ENCODE peak calls at places on chromosomes 7 and 10, in five cellular contexts. One of them, this sample, is unnamed.

GRCh38 chr10:51047857-51048256 is 26.4 kb upstream of the PRKG1 start:
- DNase-seq in body of pancreas: no peak
- DNase-seq in stomach: no peak
- DNase-seq in tibial nerve: no peak
- DNase-seq in A549: no peak
- DNase-seq in this sample: no peak

GRCh38 chr7:28350610-28351009 is 61.7 kb upstream of the CREB5 start:
- DNase-seq in body of pancreas: no peak
- DNase-seq in stomach: no peak
- DNase-seq in tibial nerve: no peak
- DNase-seq in A549: no peak
- DNase-seq in this sample: no peak

GRCh38 chr10:132111871-132112341 is 46.2 kb downstream of the JAKMIP3 start:
- DNase-seq in body of pancreas: no peak
- DNase-seq in stomach: peak; percentile 20
- DNase-seq in tibial nerve: no peak
- DNase-seq in A549: no peak
- DNase-seq in this sample: no peak

GRCh38 chr10:10313099-10313875 is 704.4 kb upstream of the CELF2 start:
- DNase-seq in body of pancreas: no peak
- DNase-seq in stomach: no peak
- DNase-seq in tibial nerve: no peak
- DNase-seq in A549: no peak
- DNase-seq in this sample: no peak

GRCh38 chr7:24700446-24701044 is 56.7 kb downstream of the GSDME start:
- DNase-seq in body of pancreas: no peak
- DNase-seq in stomach: no peak
- DNase-seq in tibial nerve: no peak
- DNase-seq in A549: no peak
- DNase-seq in this sample: no peak

GRCh38 chr10:118850418-118851061 is 95.8 kb upstream of the CACUL1 start:
- DNase-seq in body of pancreas: peak; percentile 60
- DNase-seq in stomach: peak; percentile 74
- DNase-seq in tibial nerve: peak; percentile 24
- DNase-seq in A549: peak; percentile 74
- DNase-seq in this sample: no peak

GRCh38 chr7:7693881-7694280 is 24.5 kb downstream of the RPA3 start:
- DNase-seq in body of pancreas: no peak
- DNase-seq in stomach: no peak
- DNase-seq in tibial nerve: no peak
- DNase-seq in A549: peak; percentile 53
- DNase-seq in this sample: no peak

GRCh38 chr10:78846770-78847169 is 222.0 kb upstream of the ZMIZ1 start:
- DNase-seq in body of pancreas: no peak
- DNase-seq in stomach: no peak
- DNase-seq in tibial nerve: no peak
- DNase-seq in A549: no peak
- DNase-seq in this sample: no peak

GRCh38 chr7:95126053-95126709 is 198.2 kb downstream of the PON1 start:
- DNase-seq in body of pancreas: no peak
- DNase-seq in stomach: no peak
- DNase-seq in tibial nerve: no peak
- DNase-seq in A549: no peak
- DNase-seq in this sample: no peak

GRCh38 chr10:98378722-98379121 is 36.3 kb downstream of the PYROXD2 start:
- DNase-seq in body of pancreas: no peak
- DNase-seq in stomach: no peak
- DNase-seq in tibial nerve: no peak
- DNase-seq in A549: no peak
- DNase-seq in this sample: no peak

GRCh38 chr7:73623798-73624668 is at the start of gene MLXIPL:
- DNase-seq in body of pancreas: peak; percentile 97
- DNase-seq in stomach: peak; percentile 93
- DNase-seq in tibial nerve: peak; percentile 24
- DNase-seq in A549: peak; percentile 78
- DNase-seq in this sample: no peak

GRCh38 chr10:116722736-116723427 is 19.5 kb downstream of the HSPA12A start:
- DNase-seq in body of pancreas: no peak
- DNase-seq in stomach: no peak
- DNase-seq in tibial nerve: no peak
- DNase-seq in A549: no peak
- DNase-seq in this sample: no peak

GRCh38 chr10:35565602-35566061 is 39.5 kb upstream of the GJD4 start:
- DNase-seq in body of pancreas: no peak
- DNase-seq in stomach: no peak
- DNase-seq in tibial nerve: no peak
- DNase-seq in A549: no peak
- DNase-seq in this sample: no peak

GRCh38 chr7:57199252-57199651 is 67.0 kb upstream of the ZNF479 start:
- DNase-seq in body of pancreas: no peak
- DNase-seq in stomach: no peak
- DNase-seq in tibial nerve: no peak
- DNase-seq in A549: no peak
- DNase-seq in this sample: no peak

GRCh38 chr10:98433881-98434732 is 12.6 kb downstream of the HPS1 start:
- DNase-seq in body of pancreas: no peak
- DNase-seq in stomach: no peak
- DNase-seq in tibial nerve: no peak
- DNase-seq in A549: no peak
- DNase-seq in this sample: no peak

GRCh38 chr10:130498042-130498441 is 361.9 kb downstream of the GLRX3 start:
- DNase-seq in body of pancreas: no peak
- DNase-seq in stomach: no peak
- DNase-seq in tibial nerve: no peak
- DNase-seq in A549: no peak
- DNase-seq in this sample: no peak

GRCh38 chr10:59027975-59028640 is 148.3 kb upstream of the PHYHIPL start:
- DNase-seq in body of pancreas: no peak
- DNase-seq in stomach: no peak
- DNase-seq in tibial nerve: no peak
- DNase-seq in A549: no peak
- DNase-seq in this sample: no peak

GRCh38 chr10:59668081-59668480 is 41.6 kb downstream of the SLC16A9 start:
- DNase-seq in body of pancreas: no peak
- DNase-seq in stomach: no peak
- DNase-seq in tibial nerve: no peak
- DNase-seq in A549: no peak
- DNase-seq in this sample: no peak

GRCh38 chr7:94855589-94855988 is 51.8 kb upstream of the PPP1R9A start:
- DNase-seq in body of pancreas: no peak
- DNase-seq in stomach: no peak
- DNase-seq in tibial nerve: no peak
- DNase-seq in A549: no peak
- DNase-seq in this sample: no peak

GRCh38 chr10:74453151-74453550 is 302.1 kb downstream of the ADK start:
- DNase-seq in body of pancreas: no peak
- DNase-seq in stomach: no peak
- DNase-seq in tibial nerve: no peak
- DNase-seq in A549: no peak
- DNase-seq in this sample: no peak

GRCh38 chr10:30786131-30786530 is 156.6 kb upstream of the LYZL2 start:
- DNase-seq in body of pancreas: no peak
- DNase-seq in stomach: no peak
- DNase-seq in tibial nerve: no peak
- DNase-seq in A549: no peak
- DNase-seq in this sample: no peak

GRCh38 chr10:51669041-51669440 is 30.4 kb downstream of the CSTF2T start:
- DNase-seq in body of pancreas: no peak
- DNase-seq in stomach: no peak
- DNase-seq in tibial nerve: no peak
- DNase-seq in A549: no peak
- DNase-seq in this sample: no peak

GRCh38 chr7:123538897-123539296 is 4.5 kb upstream of the IQUB start:
- DNase-seq in body of pancreas: no peak
- DNase-seq in stomach: no peak
- DNase-seq in tibial nerve: no peak
- DNase-seq in A549: no peak
- DNase-seq in this sample: no peak

GRCh38 chr7:43232376-43232775 is 119.9 kb downstream of the HECW1 start:
- DNase-seq in body of pancreas: no peak
- DNase-seq in stomach: no peak
- DNase-seq in tibial nerve: no peak
- DNase-seq in A549: no peak
- DNase-seq in this sample: no peak

GRCh38 chr10:29243061-29243460 is 45.8 kb upstream of the LYZL1 start:
- DNase-seq in body of pancreas: no peak
- DNase-seq in stomach: no peak
- DNase-seq in tibial nerve: no peak
- DNase-seq in A549: no peak
- DNase-seq in this sample: no peak

GRCh38 chr10:111707066-111707465 is 476.5 kb downstream of the GPAM start:
- DNase-seq in body of pancreas: no peak
- DNase-seq in stomach: no peak
- DNase-seq in tibial nerve: no peak
- DNase-seq in A549: no peak
- DNase-seq in this sample: no peak

GRCh38 chr10:93485690-93486089 is 3.6 kb upstream of the MYOF start:
- DNase-seq in body of pancreas: no peak
- DNase-seq in stomach: no peak
- DNase-seq in tibial nerve: no peak
- DNase-seq in A549: no peak
- DNase-seq in this sample: no peak

GRCh38 chr7:23712368-23713284 is 2.6 kb downstream of the STK31 start:
- DNase-seq in body of pancreas: no peak
- DNase-seq in stomach: no peak
- DNase-seq in tibial nerve: no peak
- DNase-seq in A549: peak; percentile 64
- DNase-seq in this sample: no peak

GRCh38 chr7:44738031-44738730 is 10.5 kb upstream of the ZMIZ2 start:
- DNase-seq in body of pancreas: no peak
- DNase-seq in stomach: no peak
- DNase-seq in tibial nerve: no peak
- DNase-seq in A549: no peak
- DNase-seq in this sample: no peak

GRCh38 chr7:148704189-148704588 is 5.5 kb downstream of the CUL1 start:
- DNase-seq in body of pancreas: no peak
- DNase-seq in stomach: no peak
- DNase-seq in tibial nerve: no peak
- DNase-seq in A549: no peak
- DNase-seq in this sample: no peak
- H3K4me1 ChIP-seq in body of pancreas: peaks cover 64% of the 10 kb centered on the region
- H3K4me1 ChIP-seq in stomach: peaks cover 95% of the 10 kb centered on the region
- H3K4me1 ChIP-seq in tibial nerve: peaks cover 53% of the 10 kb centered on the region
- H3K4me1 ChIP-seq in A549: peaks cover 54% of the 10 kb centered on the region
- H3K4me1 ChIP-seq in this sample: peaks cover 22% of the 10 kb centered on the region

GRCh38 chr7:47677664-47678063 is 95.8 kb upstream of the TNS3 start:
- DNase-seq in body of pancreas: no peak
- DNase-seq in stomach: no peak
- DNase-seq in tibial nerve: no peak
- DNase-seq in A549: no peak
- DNase-seq in this sample: no peak
- TF ChIP-seq POLR2A in body of pancreas: no peak
- TF ChIP-seq POLR2A in stomach: no peak
- TF ChIP-seq POLR2A in tibial nerve: no peak
- TF ChIP-seq POLR2A in A549: no peak
- TF ChIP-seq POLR2A in this sample: no peak

GRCh38 chr10:416091-416515 is 273.4 kb downstream of the DIP2C start:
- DNase-seq in body of pancreas: no peak
- DNase-seq in stomach: no peak
- DNase-seq in tibial nerve: no peak
- DNase-seq in A549: peak; percentile 31
- DNase-seq in this sample: no peak
- TF ChIP-seq CTCF in body of pancreas: no peak
- TF ChIP-seq CTCF in stomach: peak; percentile 13
- TF ChIP-seq CTCF in tibial nerve: no peak
- TF ChIP-seq CTCF in A549: peak; percentile 7
- TF ChIP-seq CTCF in this sample: no peak

DNA sequence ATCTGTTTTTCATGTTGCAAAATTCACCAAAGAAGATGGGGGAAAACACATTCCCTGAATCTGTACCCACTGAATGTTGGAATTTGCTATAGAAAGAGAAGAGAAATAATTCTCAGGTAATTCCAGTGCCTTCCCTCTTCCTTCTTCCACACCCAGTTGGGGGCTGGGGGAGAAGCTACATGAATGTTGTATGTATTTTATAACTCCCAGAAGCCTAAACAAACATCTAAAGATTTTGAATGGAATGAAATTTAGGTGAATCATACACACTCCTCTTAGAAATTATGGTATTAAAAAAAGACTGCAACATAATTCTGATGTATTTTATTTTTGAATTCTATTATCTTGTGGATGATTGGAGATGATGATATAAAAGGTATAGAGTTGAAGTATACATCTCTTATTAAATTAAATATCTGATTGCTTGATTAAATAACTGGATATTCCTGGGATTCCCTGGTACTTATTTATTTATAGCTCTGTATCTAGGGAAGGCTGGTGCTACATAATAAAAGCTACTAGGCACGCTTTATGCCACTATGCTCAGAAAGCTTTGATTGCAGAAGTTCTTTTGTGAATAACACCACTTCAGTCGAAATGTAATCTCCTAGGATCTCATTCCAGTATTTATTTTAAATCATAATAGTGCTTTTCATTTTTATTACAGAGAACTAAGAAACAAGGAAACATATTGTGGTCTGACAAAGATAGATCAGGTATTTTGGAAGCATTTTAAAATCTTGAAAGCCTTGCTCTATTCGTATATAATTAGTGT is 98.5 kb downstream of the MCU start:
- DNase-seq in body of pancreas: no peak
- DNase-seq in stomach: no peak
- DNase-seq in tibial nerve: no peak
- DNase-seq in A549: no peak
- DNase-seq in this sample: no peak
- H3K4me1 ChIP-seq in body of pancreas: no peaks in the 10 kb centered on the region
- H3K4me1 ChIP-seq in stomach: peaks cover 17% of the 10 kb centered on the region
- H3K4me1 ChIP-seq in tibial nerve: peaks cover 5% of the 10 kb centered on the region
- H3K4me1 ChIP-seq in A549: peaks cover 60% of the 10 kb centered on the region
- H3K4me1 ChIP-seq in this sample: peaks cover 2% of the 10 kb centered on the region

DNA sequence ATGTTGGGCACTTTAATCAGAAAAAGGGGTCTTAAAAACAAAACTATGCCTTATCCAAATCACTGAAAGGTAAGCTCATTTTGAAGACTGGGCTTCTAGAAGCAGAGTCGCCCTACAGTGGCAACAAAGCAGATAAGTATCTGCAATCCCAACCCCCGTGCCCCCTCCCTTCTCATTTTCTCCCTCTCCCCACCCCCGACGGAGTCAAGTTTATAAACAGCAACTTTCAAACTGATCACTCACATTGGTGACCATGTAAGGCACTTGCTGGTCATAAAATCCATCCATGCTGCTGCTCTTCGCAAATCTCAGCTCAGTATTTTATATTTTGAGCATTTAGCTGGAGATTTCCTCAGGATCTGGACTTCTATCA is 715 bp downstream of the ETV1 start:
- DNase-seq in body of pancreas: no peak
- DNase-seq in stomach: no peak
- DNase-seq in tibial nerve: no peak
- DNase-seq in A549: no peak
- DNase-seq in this sample: no peak
- TF ChIP-seq POLR2A in body of pancreas: no peak
- TF ChIP-seq POLR2A in stomach: no peak
- TF ChIP-seq POLR2A in tibial nerve: no peak
- TF ChIP-seq POLR2A in A549: no peak
- TF ChIP-seq POLR2A in this sample: no peak

GRCh38 chr7:92763636-92764423 is 72.5 kb downstream of the CDK6 start:
- DNase-seq in body of pancreas: no peak
- DNase-seq in stomach: no peak
- DNase-seq in tibial nerve: no peak
- DNase-seq in A549: peak; percentile 92
- DNase-seq in this sample: no peak
- TF ChIP-seq CTCF in body of pancreas: no peak
- TF ChIP-seq CTCF in stomach: peak; percentile 4
- TF ChIP-seq CTCF in tibial nerve: no peak
- TF ChIP-seq CTCF in A549: no peak
- TF ChIP-seq CTCF in this sample: no peak

This sample was measured in esophagus squamous epithelium.